ENCODE peak calls at places on chromosome 4, in four cellular contexts. V is HCT116, X is endodermal cell, D is astrocyte. B is an unnamed sample.

GRCh38 chr4:122661176-122661575 is 40.3 kb upstream of the IL21 start:
- DNase-seq in V (no peak), X (no peak), D (no peak), B (no peak)

GRCh38 chr4:18138076-18138665 is 116.6 kb upstream of the LCORL start:
- DNase-seq in V (no peak), X (no peak), D (no peak), B (no peak)

GRCh38 chr4:55017406-55017805 is 108.0 kb downstream of the KDR start:
- DNase-seq in V (no peak), X (no peak), D (no peak), B (no peak)

GRCh38 chr4:183906486-183906735 is 1.3 kb downstream of the STOX2 start:
- DNase-seq in V (no peak), X (peak), D (no peak), B (no peak)

GRCh38 chr4:157824006-157824405 is 348.8 kb downstream of the GASK1B start:
- DNase-seq in V (no peak), X (no peak), D (no peak), B (no peak)

GRCh38 chr4:140052050-140052449 is 101.9 kb downstream of the MAML3 start:
- DNase-seq in V (peak), X (peak), D (no peak), B (peak)

GRCh38 chr4:120524237-120524636 is 398.3 kb downstream of the PRDM5 start:
- DNase-seq in V (no peak), X (no peak), D (no peak), B (no peak)

GRCh38 chr4:73172166-73172565 is 86.4 kb downstream of the ANKRD17 start:
- DNase-seq in V (no peak), X (no peak), D (no peak), B (no peak)

GRCh38 chr4:98626350-98626749 is 32.1 kb downstream of the TSPAN5 start:
- DNase-seq in V (peak), X (peak), D (peak), B (no peak)

GRCh38 chr4:95129708-95130343 is 372.1 kb downstream of the BMPR1B start:
- DNase-seq in V (peak), X (no peak), D (peak), B (no peak)

GRCh38 chr4:8560265-8561047 is 19.7 kb upstream of the GPR78 start:
- DNase-seq in V (no peak), X (peak), D (no peak), B (no peak)

GRCh38 chr4:24932831-24933230 is 20.0 kb upstream of the CCDC149 start:
- DNase-seq in V (no peak), X (no peak), D (peak), B (no peak)

GRCh38 chr4:184331155-184331995 is 113.7 kb upstream of the ENPP6 start:
- DNase-seq in V (no peak), X (peak), D (no peak), B (no peak)

GRCh38 chr4:107906458-107907100 is 24.8 kb upstream of the CYP2U1 start:
- DNase-seq in V (no peak), X (no peak), D (no peak), B (no peak)

GRCh38 chr4:106695846-106696245 is 327.3 kb upstream of the GIMD1 start:
- DNase-seq in V (no peak), X (no peak), D (peak), B (peak)

GRCh38 chr4:140188975-140189374 is 35.0 kb upstream of the MAML3 start:
- DNase-seq in V (no peak), X (no peak), D (peak), B (no peak)

GRCh38 chr4:139603576-139604387 is 47.8 kb upstream of the SETD7 start:
- DNase-seq in V (peak), X (peak), D (peak), B (peak)

GRCh38 chr4:37970702-37971101 is 10.5 kb downstream of the PTTG2 start:
- DNase-seq in V (peak), X (peak), D (peak), B (no peak)

GRCh38 chr4:3399277-3400194 is 42.2 kb upstream of the HGFAC start:
- DNase-seq in V (peak), X (no peak), D (peak), B (no peak)

GRCh38 chr4:8580321-8581093 is at the start of gene GPR78:
- DNase-seq in V (no peak), X (peak), D (peak), B (peak)

GRCh38 chr4:11427201-11427996 is 1.3 kb downstream of the HS3ST1 start:
- DNase-seq in V (no peak), X (peak), D (no peak), B (peak)

GRCh38 chr4:11426716-11427115 is 2.0 kb downstream of the HS3ST1 start:
- DNase-seq in V (no peak), X (no peak), D (no peak), B (peak)

GRCh38 chr4:11428161-11428700 is 463 bp downstream of the HS3ST1 start:
- DNase-seq in V (no peak), X (peak), D (no peak), B (peak)

GRCh38 chr4:11429646-11430045 is 952 bp upstream of the HS3ST1 start:
- DNase-seq in V (no peak), X (no peak), D (no peak), B (no peak)

DNA sequence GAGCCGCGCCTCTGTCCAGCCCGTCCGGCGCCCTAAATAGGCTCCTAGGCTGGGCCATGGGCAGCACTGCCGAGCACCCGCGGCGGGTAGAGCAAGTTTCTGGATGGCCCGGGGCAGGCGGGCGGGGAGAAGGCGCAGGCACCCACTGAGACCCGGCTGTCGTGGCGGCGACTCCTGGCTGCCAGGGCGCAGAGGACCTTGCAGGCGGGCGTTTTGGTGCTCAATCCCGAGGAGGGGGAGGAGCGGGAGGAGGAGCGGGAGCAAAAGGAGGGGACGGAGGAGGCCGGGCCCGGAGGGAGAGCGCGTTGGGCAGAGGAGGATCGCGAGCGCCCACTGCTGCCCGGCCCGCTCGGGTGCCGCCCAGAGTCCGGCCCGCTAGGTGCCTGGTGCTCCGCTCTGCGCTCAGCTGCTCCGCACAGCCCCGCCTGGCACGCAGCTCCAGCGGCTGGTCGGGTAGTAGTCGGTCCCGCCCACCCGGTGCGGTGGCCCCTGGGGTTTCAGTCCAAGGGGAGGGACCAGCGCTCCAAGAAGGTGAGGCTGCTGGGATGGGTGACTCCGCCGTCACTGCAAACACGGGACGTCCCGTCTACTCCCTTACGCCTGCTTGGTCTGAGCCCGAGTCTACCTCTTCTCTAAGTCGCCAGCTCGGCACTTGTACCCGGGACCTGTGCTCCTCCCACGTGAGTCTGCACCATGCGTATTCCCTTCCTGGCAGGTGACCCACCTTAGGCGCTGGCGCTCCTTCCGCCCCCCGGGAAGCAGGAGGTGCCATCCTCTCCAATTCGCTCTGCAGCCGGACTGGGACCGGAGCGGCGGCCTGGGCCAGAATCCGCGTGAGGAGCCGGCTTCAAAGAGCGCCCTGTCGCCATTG is at the start of gene HS3ST1:
- DNase-seq in V (peak), X (peak), D (peak), B (peak)
- H3K9ac ChIP-seq in V (peak), X (no peak), D (peak), B (no peak)

GRCh38 chr4:41814565-41814964 is 66.0 kb upstream of the PHOX2B start:
- DNase-seq in V (no peak), X (peak), D (peak), B (peak)
- TF ChIP-seq CTCF in V (peak), X (peak), D (no peak), B (peak)

GRCh38 chr4:182575225-182575624 is 332.0 kb downstream of the TENM3 start:
- DNase-seq in V (no peak), X (no peak), D (no peak), B (peak)
- H3K9ac ChIP-seq in V (no peak), X (no peak), D (no peak), B (no peak)

DNA sequence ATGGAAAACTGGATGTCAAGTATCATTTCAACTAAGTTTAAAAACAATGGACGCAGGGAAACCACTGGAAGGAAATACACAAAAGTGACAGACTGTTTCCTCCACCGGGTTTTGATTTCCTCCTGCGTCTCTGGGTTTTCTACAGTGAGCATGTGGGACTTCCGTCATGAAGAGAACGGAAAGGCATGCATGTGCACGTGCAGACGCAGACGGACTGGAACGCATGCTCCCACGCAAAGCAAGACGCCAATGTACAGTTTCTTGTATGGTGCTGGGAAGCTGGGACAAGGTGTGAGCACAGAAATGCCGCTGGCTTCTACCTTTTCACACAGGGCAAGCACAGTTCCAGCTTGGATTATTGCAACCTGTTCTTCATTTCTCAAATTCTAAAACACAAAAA is 30.3 kb upstream of the C4orf50 start:
- DNase-seq in V (no peak), X (no peak), D (no peak), B (no peak)
- TF ChIP-seq CTCF in V (no peak), X (no peak), D (no peak), B (no peak)

GRCh38 chr4:138438608-138439007 is 196.5 kb upstream of the SLC7A11 start:
- DNase-seq in V (no peak), X (no peak), D (peak), B (no peak)
- H3K9ac ChIP-seq in V (no peak), X (no peak), D (peak), B (no peak)

GRCh38 chr4:1169691-1170096 is 2.7 kb downstream of the SPON2 start:
- DNase-seq in V (no peak), X (peak), D (no peak), B (no peak)
- TF ChIP-seq CTCF in V (no peak), X (no peak), D (no peak), B (no peak)

GRCh38 chr4:177227636-177228035 is 82.0 kb upstream of the NEIL3 start:
- DNase-seq in V (no peak), X (no peak), D (no peak), B (no peak)

GRCh38 chr4:177229331-177229730 is 80.3 kb upstream of the NEIL3 start:
- DNase-seq in V (no peak), X (no peak), D (no peak), B (no peak)

GRCh38 chr4:177222776-177223175 is 86.9 kb upstream of the NEIL3 start:
- DNase-seq in V (no peak), X (no peak), D (peak), B (peak)

GRCh38 chr4:177228599-177228998 is 81.1 kb upstream of the NEIL3 start:
- DNase-seq in V (no peak), X (no peak), D (no peak), B (peak)

GRCh38 chr4:177225605-177226004 is 84.1 kb upstream of the NEIL3 start:
- DNase-seq in V (no peak), X (no peak), D (no peak), B (no peak)
- H3K9ac ChIP-seq in V (no peak), X (no peak), D (no peak), B (no peak)

DNA sequence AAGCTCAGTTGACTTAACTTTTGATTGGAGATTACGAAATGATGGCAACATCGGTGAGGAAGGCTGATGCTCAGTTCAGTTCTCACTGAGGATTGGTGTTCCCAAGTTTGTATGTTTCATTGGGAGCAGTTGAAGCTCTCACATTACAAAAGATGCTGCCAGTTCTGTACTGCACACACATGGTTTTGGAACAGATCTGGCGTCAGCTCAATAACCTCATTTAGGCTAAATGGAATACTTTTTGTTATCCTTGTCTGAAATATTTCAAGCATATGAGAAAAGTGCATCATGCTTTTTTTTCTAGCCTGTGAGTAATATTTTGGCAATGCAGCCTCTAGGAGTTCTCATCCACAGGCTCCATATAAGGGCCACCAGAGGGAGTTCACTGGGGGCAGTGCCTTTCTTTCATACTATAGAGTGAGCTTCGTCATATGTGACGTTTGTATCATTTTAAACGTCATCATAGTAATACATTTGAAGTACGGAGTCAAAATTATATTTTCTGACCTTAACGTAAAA is 4.1 kb downstream of the ENPEP start:
- DNase-seq in V (no peak), X (no peak), D (peak), B (no peak)
- TF ChIP-seq CTCF in V (peak), X (peak), D (peak), B (peak)

GRCh38 chr4:153241295-153241694 is 37.1 kb downstream of the TRIM2 start:
- DNase-seq in V (no peak), X (no peak), D (no peak), B (no peak)

GRCh38 chr4:153238146-153238919 is 34.1 kb downstream of the TRIM2 start:
- DNase-seq in V (no peak), X (no peak), D (no peak), B (no peak)

GRCh38 chr4:153242848-153243324 is 38.6 kb downstream of the TRIM2 start:
- DNase-seq in V (no peak), X (no peak), D (no peak), B (no peak)

GRCh38 chr4:153241970-153242847 is 38.0 kb downstream of the TRIM2 start:
- DNase-seq in V (no peak), X (peak), D (no peak), B (no peak)

DNA sequence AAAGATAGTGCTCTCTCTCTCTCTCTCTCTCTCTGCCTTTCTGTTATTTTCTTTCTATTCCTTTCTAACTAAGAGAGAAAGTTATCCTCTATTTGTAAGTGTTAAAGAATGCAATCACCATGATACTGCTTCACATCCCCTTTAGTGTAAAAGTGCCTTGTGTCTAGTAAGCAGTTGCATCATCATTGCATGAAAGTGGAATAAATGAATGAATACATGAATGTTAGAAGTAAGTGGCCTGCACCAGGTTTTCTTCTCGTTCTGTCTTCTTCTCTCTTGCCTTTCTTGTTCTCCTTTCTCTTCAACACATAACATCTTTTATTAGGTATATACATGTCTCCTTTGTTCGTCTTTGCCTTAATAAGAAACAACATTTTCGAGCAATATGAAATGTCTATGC is 35.2 kb downstream of the TRIM2 start:
- DNase-seq in V (no peak), X (no peak), D (no peak), B (no peak)
- H3K9ac ChIP-seq in V (no peak), X (no peak), D (no peak), B (no peak)